ENCODE peak calls at places on chromosomes 13 and 19, in eight cellular contexts. One of them, this sample, is unnamed.

GRCh38 chr19:46606019-46606418 is 4.9 kb downstream of the CALM3 start:
- DNase-seq in activated T-helper 9 cell treated with anti-CD3 and anti-CD28 coated beads, Interleukin-2, amount 50 U/mL, for 16 hours: no peak
- DNase-seq in activated T-cell treated with anti-CD3 and anti-CD28 coated beads for 1 hour: no peak
- DNase-seq in kidney tubule cell: no peak
- DNase-seq in progenitor cell of endocrine pancreas: no peak
- DNase-seq in memory B cell: no peak
- DNase-seq in activated naive CD8-positive, alpha-beta T cell treated with anti-CD3 and anti-CD28 coated beads, Interleukin-2, amount 50 U/mL, for 24 hours: no peak
- DNase-seq in HS-5: no peak
- DNase-seq in this sample: no peak

GRCh38 chr19:45972081-45972943 is 1.4 kb downstream of the NOVA2 start:
- DNase-seq in activated T-helper 9 cell treated with anti-CD3 and anti-CD28 coated beads, Interleukin-2, amount 50 U/mL, for 16 hours: no peak
- DNase-seq in memory B cell: peak
- DNase-seq in HS-5: no peak
- DNase-seq in kidney tubule cell: no peak
- DNase-seq in activated naive CD8-positive, alpha-beta T cell treated with anti-CD3 and anti-CD28 coated beads, Interleukin-2, amount 50 U/mL, for 24 hours: peak
- DNase-seq in progenitor cell of endocrine pancreas: no peak
- DNase-seq in activated T-cell treated with anti-CD3 and anti-CD28 coated beads for 1 hour: no peak
- DNase-seq in this sample: peak

GRCh38 chr13:32804673-32805260 is 211.5 kb upstream of the KL start:
- DNase-seq in memory B cell: no peak
- DNase-seq in activated naive CD8-positive, alpha-beta T cell treated with anti-CD3 and anti-CD28 coated beads, Interleukin-2, amount 50 U/mL, for 24 hours: no peak
- DNase-seq in activated T-cell treated with anti-CD3 and anti-CD28 coated beads for 1 hour: no peak
- DNase-seq in activated T-helper 9 cell treated with anti-CD3 and anti-CD28 coated beads, Interleukin-2, amount 50 U/mL, for 16 hours: no peak
- DNase-seq in kidney tubule cell: peak
- DNase-seq in progenitor cell of endocrine pancreas: no peak
- DNase-seq in HS-5: no peak
- DNase-seq in this sample: no peak

GRCh38 chr19:30666301-30666803 is 294.2 kb downstream of the ZNF536 start:
- DNase-seq in progenitor cell of endocrine pancreas: peak
- DNase-seq in HS-5: no peak
- DNase-seq in activated T-cell treated with anti-CD3 and anti-CD28 coated beads for 1 hour: peak
- DNase-seq in activated naive CD8-positive, alpha-beta T cell treated with anti-CD3 and anti-CD28 coated beads, Interleukin-2, amount 50 U/mL, for 24 hours: peak
- DNase-seq in activated T-helper 9 cell treated with anti-CD3 and anti-CD28 coated beads, Interleukin-2, amount 50 U/mL, for 16 hours: no peak
- DNase-seq in memory B cell: no peak
- DNase-seq in kidney tubule cell: peak
- DNase-seq in this sample: peak

GRCh38 chr19:39251081-39251480 is 2.4 kb upstream of the IFNL4 start:
- DNase-seq in activated naive CD8-positive, alpha-beta T cell treated with anti-CD3 and anti-CD28 coated beads, Interleukin-2, amount 50 U/mL, for 24 hours: no peak
- DNase-seq in HS-5: no peak
- DNase-seq in progenitor cell of endocrine pancreas: no peak
- DNase-seq in activated T-cell treated with anti-CD3 and anti-CD28 coated beads for 1 hour: no peak
- DNase-seq in memory B cell: no peak
- DNase-seq in activated T-helper 9 cell treated with anti-CD3 and anti-CD28 coated beads, Interleukin-2, amount 50 U/mL, for 16 hours: no peak
- DNase-seq in kidney tubule cell: no peak
- DNase-seq in this sample: no peak

GRCh38 chr19:43895727-43896126 is 39.4 kb downstream of the ZNF45 start:
- DNase-seq in progenitor cell of endocrine pancreas: no peak
- DNase-seq in activated T-helper 9 cell treated with anti-CD3 and anti-CD28 coated beads, Interleukin-2, amount 50 U/mL, for 16 hours: no peak
- DNase-seq in kidney tubule cell: no peak
- DNase-seq in HS-5: no peak
- DNase-seq in activated naive CD8-positive, alpha-beta T cell treated with anti-CD3 and anti-CD28 coated beads, Interleukin-2, amount 50 U/mL, for 24 hours: no peak
- DNase-seq in memory B cell: no peak
- DNase-seq in activated T-cell treated with anti-CD3 and anti-CD28 coated beads for 1 hour: no peak
- DNase-seq in this sample: no peak

GRCh38 chr19:38441660-38442348 is 8.3 kb downstream of the RYR1 start:
- DNase-seq in activated T-cell treated with anti-CD3 and anti-CD28 coated beads for 1 hour: no peak
- DNase-seq in activated naive CD8-positive, alpha-beta T cell treated with anti-CD3 and anti-CD28 coated beads, Interleukin-2, amount 50 U/mL, for 24 hours: no peak
- DNase-seq in HS-5: no peak
- DNase-seq in progenitor cell of endocrine pancreas: no peak
- DNase-seq in memory B cell: no peak
- DNase-seq in kidney tubule cell: no peak
- DNase-seq in activated T-helper 9 cell treated with anti-CD3 and anti-CD28 coated beads, Interleukin-2, amount 50 U/mL, for 16 hours: no peak
- DNase-seq in this sample: peak

GRCh38 chr19:58355891-58356235 is 2.6 kb upstream of the A1BG start:
- DNase-seq in progenitor cell of endocrine pancreas: no peak
- DNase-seq in activated T-helper 9 cell treated with anti-CD3 and anti-CD28 coated beads, Interleukin-2, amount 50 U/mL, for 16 hours: no peak
- DNase-seq in HS-5: no peak
- DNase-seq in memory B cell: no peak
- DNase-seq in kidney tubule cell: no peak
- DNase-seq in activated naive CD8-positive, alpha-beta T cell treated with anti-CD3 and anti-CD28 coated beads, Interleukin-2, amount 50 U/mL, for 24 hours: no peak
- DNase-seq in activated T-cell treated with anti-CD3 and anti-CD28 coated beads for 1 hour: no peak
- DNase-seq in this sample: no peak

GRCh38 chr13:38641164-38641948 is 45.5 kb upstream of the FREM2 start:
- DNase-seq in activated T-helper 9 cell treated with anti-CD3 and anti-CD28 coated beads, Interleukin-2, amount 50 U/mL, for 16 hours: no peak
- DNase-seq in memory B cell: no peak
- DNase-seq in kidney tubule cell: no peak
- DNase-seq in HS-5: no peak
- DNase-seq in activated naive CD8-positive, alpha-beta T cell treated with anti-CD3 and anti-CD28 coated beads, Interleukin-2, amount 50 U/mL, for 24 hours: no peak
- DNase-seq in activated T-cell treated with anti-CD3 and anti-CD28 coated beads for 1 hour: no peak
- DNase-seq in progenitor cell of endocrine pancreas: no peak
- DNase-seq in this sample: no peak

GRCh38 chr19:37990362-37990761 is 83.4 kb downstream of the SIPA1L3 start:
- DNase-seq in activated naive CD8-positive, alpha-beta T cell treated with anti-CD3 and anti-CD28 coated beads, Interleukin-2, amount 50 U/mL, for 24 hours: no peak
- DNase-seq in memory B cell: no peak
- DNase-seq in HS-5: no peak
- DNase-seq in activated T-helper 9 cell treated with anti-CD3 and anti-CD28 coated beads, Interleukin-2, amount 50 U/mL, for 16 hours: no peak
- DNase-seq in kidney tubule cell: peak
- DNase-seq in progenitor cell of endocrine pancreas: no peak
- DNase-seq in activated T-cell treated with anti-CD3 and anti-CD28 coated beads for 1 hour: no peak
- DNase-seq in this sample: no peak

GRCh38 chr13:79782541-79783216 is 301.7 kb downstream of the NDFIP2 start:
- DNase-seq in activated T-helper 9 cell treated with anti-CD3 and anti-CD28 coated beads, Interleukin-2, amount 50 U/mL, for 16 hours: no peak
- DNase-seq in HS-5: no peak
- DNase-seq in progenitor cell of endocrine pancreas: peak
- DNase-seq in memory B cell: no peak
- DNase-seq in activated T-cell treated with anti-CD3 and anti-CD28 coated beads for 1 hour: no peak
- DNase-seq in kidney tubule cell: peak
- DNase-seq in activated naive CD8-positive, alpha-beta T cell treated with anti-CD3 and anti-CD28 coated beads, Interleukin-2, amount 50 U/mL, for 24 hours: no peak
- DNase-seq in this sample: no peak

GRCh38 chr19:2405256-2405655 is 22.1 kb downstream of the TIMM13 start:
- DNase-seq in activated T-cell treated with anti-CD3 and anti-CD28 coated beads for 1 hour: no peak
- DNase-seq in progenitor cell of endocrine pancreas: no peak
- DNase-seq in kidney tubule cell: no peak
- DNase-seq in memory B cell: no peak
- DNase-seq in activated naive CD8-positive, alpha-beta T cell treated with anti-CD3 and anti-CD28 coated beads, Interleukin-2, amount 50 U/mL, for 24 hours: no peak
- DNase-seq in activated T-helper 9 cell treated with anti-CD3 and anti-CD28 coated beads, Interleukin-2, amount 50 U/mL, for 16 hours: no peak
- DNase-seq in HS-5: no peak
- DNase-seq in this sample: no peak

GRCh38 chr13:28792992-28793391 is 27.1 kb upstream of the MTUS2 start:
- DNase-seq in activated T-cell treated with anti-CD3 and anti-CD28 coated beads for 1 hour: no peak
- DNase-seq in memory B cell: no peak
- DNase-seq in activated naive CD8-positive, alpha-beta T cell treated with anti-CD3 and anti-CD28 coated beads, Interleukin-2, amount 50 U/mL, for 24 hours: no peak
- DNase-seq in HS-5: peak
- DNase-seq in kidney tubule cell: peak
- DNase-seq in progenitor cell of endocrine pancreas: no peak
- DNase-seq in activated T-helper 9 cell treated with anti-CD3 and anti-CD28 coated beads, Interleukin-2, amount 50 U/mL, for 16 hours: no peak
- DNase-seq in this sample: no peak

GRCh38 chr13:21243045-21243842 is 66.8 kb downstream of the MRPL57 start:
- DNase-seq in activated T-helper 9 cell treated with anti-CD3 and anti-CD28 coated beads, Interleukin-2, amount 50 U/mL, for 16 hours: no peak
- DNase-seq in progenitor cell of endocrine pancreas: no peak
- DNase-seq in activated T-cell treated with anti-CD3 and anti-CD28 coated beads for 1 hour: no peak
- DNase-seq in activated naive CD8-positive, alpha-beta T cell treated with anti-CD3 and anti-CD28 coated beads, Interleukin-2, amount 50 U/mL, for 24 hours: no peak
- DNase-seq in memory B cell: no peak
- DNase-seq in kidney tubule cell: peak
- DNase-seq in HS-5: no peak
- DNase-seq in this sample: no peak

GRCh38 chr19:18865973-18866799 is 29.8 kb downstream of the CERS1 start:
- DNase-seq in memory B cell: peak
- DNase-seq in activated naive CD8-positive, alpha-beta T cell treated with anti-CD3 and anti-CD28 coated beads, Interleukin-2, amount 50 U/mL, for 24 hours: peak
- DNase-seq in HS-5: no peak
- DNase-seq in kidney tubule cell: peak
- DNase-seq in activated T-cell treated with anti-CD3 and anti-CD28 coated beads for 1 hour: peak
- DNase-seq in progenitor cell of endocrine pancreas: peak
- DNase-seq in activated T-helper 9 cell treated with anti-CD3 and anti-CD28 coated beads, Interleukin-2, amount 50 U/mL, for 16 hours: peak
- DNase-seq in this sample: peak

GRCh38 chr13:43316997-43317396 is 293.6 kb downstream of the DNAJC15 start:
- DNase-seq in activated T-cell treated with anti-CD3 and anti-CD28 coated beads for 1 hour: no peak
- DNase-seq in memory B cell: no peak
- DNase-seq in progenitor cell of endocrine pancreas: no peak
- DNase-seq in activated T-helper 9 cell treated with anti-CD3 and anti-CD28 coated beads, Interleukin-2, amount 50 U/mL, for 16 hours: no peak
- DNase-seq in kidney tubule cell: peak
- DNase-seq in activated naive CD8-positive, alpha-beta T cell treated with anti-CD3 and anti-CD28 coated beads, Interleukin-2, amount 50 U/mL, for 24 hours: no peak
- DNase-seq in HS-5: no peak
- DNase-seq in this sample: peak

GRCh38 chr13:46173656-46174055 is 8.3 kb downstream of the LCP1 start:
- DNase-seq in activated T-helper 9 cell treated with anti-CD3 and anti-CD28 coated beads, Interleukin-2, amount 50 U/mL, for 16 hours: no peak
- DNase-seq in activated T-cell treated with anti-CD3 and anti-CD28 coated beads for 1 hour: no peak
- DNase-seq in progenitor cell of endocrine pancreas: no peak
- DNase-seq in memory B cell: no peak
- DNase-seq in kidney tubule cell: no peak
- DNase-seq in HS-5: no peak
- DNase-seq in activated naive CD8-positive, alpha-beta T cell treated with anti-CD3 and anti-CD28 coated beads, Interleukin-2, amount 50 U/mL, for 24 hours: peak
- DNase-seq in this sample: peak

GRCh38 chr19:48539503-48540096 is 12.4 kb upstream of the SULT2B1 start:
- DNase-seq in memory B cell: no peak
- DNase-seq in activated T-helper 9 cell treated with anti-CD3 and anti-CD28 coated beads, Interleukin-2, amount 50 U/mL, for 16 hours: no peak
- DNase-seq in activated T-cell treated with anti-CD3 and anti-CD28 coated beads for 1 hour: no peak
- DNase-seq in progenitor cell of endocrine pancreas: no peak
- DNase-seq in HS-5: no peak
- DNase-seq in kidney tubule cell: peak
- DNase-seq in activated naive CD8-positive, alpha-beta T cell treated with anti-CD3 and anti-CD28 coated beads, Interleukin-2, amount 50 U/mL, for 24 hours: no peak
- DNase-seq in this sample: no peak

GRCh38 chr19:14381689-14382474 is 638 bp downstream of the ADGRE5 start:
- DNase-seq in progenitor cell of endocrine pancreas: no peak
- DNase-seq in activated T-helper 9 cell treated with anti-CD3 and anti-CD28 coated beads, Interleukin-2, amount 50 U/mL, for 16 hours: peak
- DNase-seq in activated T-cell treated with anti-CD3 and anti-CD28 coated beads for 1 hour: peak
- DNase-seq in activated naive CD8-positive, alpha-beta T cell treated with anti-CD3 and anti-CD28 coated beads, Interleukin-2, amount 50 U/mL, for 24 hours: peak
- DNase-seq in memory B cell: peak
- DNase-seq in HS-5: no peak
- DNase-seq in kidney tubule cell: peak
- DNase-seq in this sample: peak

GRCh38 chr13:113047587-113047986 is 58.0 kb upstream of the F7 start:
- DNase-seq in activated T-cell treated with anti-CD3 and anti-CD28 coated beads for 1 hour: no peak
- DNase-seq in HS-5: no peak
- DNase-seq in memory B cell: no peak
- DNase-seq in kidney tubule cell: no peak
- DNase-seq in activated T-helper 9 cell treated with anti-CD3 and anti-CD28 coated beads, Interleukin-2, amount 50 U/mL, for 16 hours: no peak
- DNase-seq in activated naive CD8-positive, alpha-beta T cell treated with anti-CD3 and anti-CD28 coated beads, Interleukin-2, amount 50 U/mL, for 24 hours: no peak
- DNase-seq in progenitor cell of endocrine pancreas: no peak
- DNase-seq in this sample: no peak

GRCh38 chr19:2083174-2083854 is 12.8 kb downstream of the MOB3A start:
- DNase-seq in activated T-cell treated with anti-CD3 and anti-CD28 coated beads for 1 hour: peak
- DNase-seq in activated T-helper 9 cell treated with anti-CD3 and anti-CD28 coated beads, Interleukin-2, amount 50 U/mL, for 16 hours: peak
- DNase-seq in memory B cell: no peak
- DNase-seq in HS-5: no peak
- DNase-seq in activated naive CD8-positive, alpha-beta T cell treated with anti-CD3 and anti-CD28 coated beads, Interleukin-2, amount 50 U/mL, for 24 hours: peak
- DNase-seq in progenitor cell of endocrine pancreas: no peak
- DNase-seq in kidney tubule cell: no peak
- DNase-seq in this sample: peak

GRCh38 chr19:13938361-13939027 is at the start of gene PODNL1:
- DNase-seq in progenitor cell of endocrine pancreas: no peak
- DNase-seq in HS-5: no peak
- DNase-seq in activated naive CD8-positive, alpha-beta T cell treated with anti-CD3 and anti-CD28 coated beads, Interleukin-2, amount 50 U/mL, for 24 hours: no peak
- DNase-seq in memory B cell: no peak
- DNase-seq in kidney tubule cell: no peak
- DNase-seq in activated T-cell treated with anti-CD3 and anti-CD28 coated beads for 1 hour: no peak
- DNase-seq in activated T-helper 9 cell treated with anti-CD3 and anti-CD28 coated beads, Interleukin-2, amount 50 U/mL, for 16 hours: no peak
- DNase-seq in this sample: no peak

GRCh38 chr13:47426126-47426849 is 529.4 kb upstream of the HTR2A start:
- DNase-seq in activated naive CD8-positive, alpha-beta T cell treated with anti-CD3 and anti-CD28 coated beads, Interleukin-2, amount 50 U/mL, for 24 hours: no peak
- DNase-seq in progenitor cell of endocrine pancreas: no peak
- DNase-seq in kidney tubule cell: peak
- DNase-seq in memory B cell: no peak
- DNase-seq in HS-5: peak
- DNase-seq in activated T-cell treated with anti-CD3 and anti-CD28 coated beads for 1 hour: no peak
- DNase-seq in activated T-helper 9 cell treated with anti-CD3 and anti-CD28 coated beads, Interleukin-2, amount 50 U/mL, for 16 hours: no peak
- DNase-seq in this sample: no peak

GRCh38 chr13:62781866-62782265 is 1366.2 kb upstream of the PCDH20 start:
- DNase-seq in progenitor cell of endocrine pancreas: no peak
- DNase-seq in activated T-helper 9 cell treated with anti-CD3 and anti-CD28 coated beads, Interleukin-2, amount 50 U/mL, for 16 hours: no peak
- DNase-seq in HS-5: no peak
- DNase-seq in kidney tubule cell: peak
- DNase-seq in activated T-cell treated with anti-CD3 and anti-CD28 coated beads for 1 hour: no peak
- DNase-seq in activated naive CD8-positive, alpha-beta T cell treated with anti-CD3 and anti-CD28 coated beads, Interleukin-2, amount 50 U/mL, for 24 hours: no peak
- DNase-seq in memory B cell: no peak
- DNase-seq in this sample: no peak

GRCh38 chr13:46803586-46803985 is 6.6 kb upstream of the ESD start:
- DNase-seq in activated T-cell treated with anti-CD3 and anti-CD28 coated beads for 1 hour: no peak
- DNase-seq in activated naive CD8-positive, alpha-beta T cell treated with anti-CD3 and anti-CD28 coated beads, Interleukin-2, amount 50 U/mL, for 24 hours: no peak
- DNase-seq in HS-5: no peak
- DNase-seq in kidney tubule cell: peak
- DNase-seq in memory B cell: no peak
- DNase-seq in activated T-helper 9 cell treated with anti-CD3 and anti-CD28 coated beads, Interleukin-2, amount 50 U/mL, for 16 hours: no peak
- DNase-seq in progenitor cell of endocrine pancreas: no peak
- DNase-seq in this sample: no peak

GRCh38 chr19:45782162-45782623 is at the start of gene DMPK:
- DNase-seq in memory B cell: no peak
- DNase-seq in activated T-helper 9 cell treated with anti-CD3 and anti-CD28 coated beads, Interleukin-2, amount 50 U/mL, for 16 hours: no peak
- DNase-seq in activated naive CD8-positive, alpha-beta T cell treated with anti-CD3 and anti-CD28 coated beads, Interleukin-2, amount 50 U/mL, for 24 hours: no peak
- DNase-seq in activated T-cell treated with anti-CD3 and anti-CD28 coated beads for 1 hour: no peak
- DNase-seq in kidney tubule cell: no peak
- DNase-seq in HS-5: no peak
- DNase-seq in progenitor cell of endocrine pancreas: no peak
- DNase-seq in this sample: no peak

GRCh38 chr13:19074519-19074918 is 107.1 kb downstream of the TUBA3C start:
- DNase-seq in HS-5: no peak
- DNase-seq in progenitor cell of endocrine pancreas: no peak
- DNase-seq in activated T-cell treated with anti-CD3 and anti-CD28 coated beads for 1 hour: no peak
- DNase-seq in activated naive CD8-positive, alpha-beta T cell treated with anti-CD3 and anti-CD28 coated beads, Interleukin-2, amount 50 U/mL, for 24 hours: no peak
- DNase-seq in kidney tubule cell: no peak
- DNase-seq in memory B cell: no peak
- DNase-seq in activated T-helper 9 cell treated with anti-CD3 and anti-CD28 coated beads, Interleukin-2, amount 50 U/mL, for 16 hours: no peak
- DNase-seq in this sample: no peak

GRCh38 chr19:30375651-30376050 is 3.5 kb downstream of the ZNF536 start:
- DNase-seq in kidney tubule cell: no peak
- DNase-seq in memory B cell: no peak
- DNase-seq in activated T-helper 9 cell treated with anti-CD3 and anti-CD28 coated beads, Interleukin-2, amount 50 U/mL, for 16 hours: no peak
- DNase-seq in HS-5: no peak
- DNase-seq in activated T-cell treated with anti-CD3 and anti-CD28 coated beads for 1 hour: no peak
- DNase-seq in progenitor cell of endocrine pancreas: no peak
- DNase-seq in activated naive CD8-positive, alpha-beta T cell treated with anti-CD3 and anti-CD28 coated beads, Interleukin-2, amount 50 U/mL, for 24 hours: no peak
- DNase-seq in this sample: no peak

GRCh38 chr13:93364166-93364565 is 137.6 kb downstream of the GPC6 start:
- DNase-seq in activated naive CD8-positive, alpha-beta T cell treated with anti-CD3 and anti-CD28 coated beads, Interleukin-2, amount 50 U/mL, for 24 hours: no peak
- DNase-seq in activated T-cell treated with anti-CD3 and anti-CD28 coated beads for 1 hour: no peak
- DNase-seq in activated T-helper 9 cell treated with anti-CD3 and anti-CD28 coated beads, Interleukin-2, amount 50 U/mL, for 16 hours: no peak
- DNase-seq in HS-5: peak
- DNase-seq in memory B cell: no peak
- DNase-seq in kidney tubule cell: peak
- DNase-seq in progenitor cell of endocrine pancreas: no peak
- DNase-seq in this sample: no peak

GRCh38 chr19:821228-821975 is at the start of gene PLPPR3:
- DNase-seq in activated T-helper 9 cell treated with anti-CD3 and anti-CD28 coated beads, Interleukin-2, amount 50 U/mL, for 16 hours: no peak
- DNase-seq in activated T-cell treated with anti-CD3 and anti-CD28 coated beads for 1 hour: no peak
- DNase-seq in HS-5: no peak
- DNase-seq in memory B cell: no peak
- DNase-seq in kidney tubule cell: no peak
- DNase-seq in progenitor cell of endocrine pancreas: peak
- DNase-seq in activated naive CD8-positive, alpha-beta T cell treated with anti-CD3 and anti-CD28 coated beads, Interleukin-2, amount 50 U/mL, for 24 hours: no peak
- DNase-seq in this sample: no peak

GRCh38 chr19:588758-589692 is 656 bp upstream of the HCN2 start:
- DNase-seq in memory B cell: no peak
- DNase-seq in activated T-helper 9 cell treated with anti-CD3 and anti-CD28 coated beads, Interleukin-2, amount 50 U/mL, for 16 hours: no peak
- DNase-seq in HS-5: no peak
- DNase-seq in progenitor cell of endocrine pancreas: no peak
- DNase-seq in activated T-cell treated with anti-CD3 and anti-CD28 coated beads for 1 hour: no peak
- DNase-seq in kidney tubule cell: no peak
- DNase-seq in activated naive CD8-positive, alpha-beta T cell treated with anti-CD3 and anti-CD28 coated beads, Interleukin-2, amount 50 U/mL, for 24 hours: no peak
- DNase-seq in this sample: no peak

GRCh38 chr19:18425515-18426415 is 6.6 kb downstream of the SSBP4 start:
- DNase-seq in progenitor cell of endocrine pancreas: no peak
- DNase-seq in kidney tubule cell: no peak
- DNase-seq in activated T-helper 9 cell treated with anti-CD3 and anti-CD28 coated beads, Interleukin-2, amount 50 U/mL, for 16 hours: no peak
- DNase-seq in activated naive CD8-positive, alpha-beta T cell treated with anti-CD3 and anti-CD28 coated beads, Interleukin-2, amount 50 U/mL, for 24 hours: no peak
- DNase-seq in activated T-cell treated with anti-CD3 and anti-CD28 coated beads for 1 hour: no peak
- DNase-seq in HS-5: no peak
- DNase-seq in memory B cell: no peak
- DNase-seq in this sample: peak

GRCh38 chr13:88704600-88705275 is 1033.6 kb downstream of the SLITRK5 start:
- DNase-seq in activated naive CD8-positive, alpha-beta T cell treated with anti-CD3 and anti-CD28 coated beads, Interleukin-2, amount 50 U/mL, for 24 hours: no peak
- DNase-seq in kidney tubule cell: no peak
- DNase-seq in HS-5: no peak
- DNase-seq in memory B cell: no peak
- DNase-seq in activated T-cell treated with anti-CD3 and anti-CD28 coated beads for 1 hour: no peak
- DNase-seq in progenitor cell of endocrine pancreas: no peak
- DNase-seq in activated T-helper 9 cell treated with anti-CD3 and anti-CD28 coated beads, Interleukin-2, amount 50 U/mL, for 16 hours: no peak
- DNase-seq in this sample: no peak

GRCh38 chr19:33902802-33903488 is 106.3 kb downstream of the KCTD15 start:
- DNase-seq in activated naive CD8-positive, alpha-beta T cell treated with anti-CD3 and anti-CD28 coated beads, Interleukin-2, amount 50 U/mL, for 24 hours: no peak
- DNase-seq in memory B cell: no peak
- DNase-seq in progenitor cell of endocrine pancreas: no peak
- DNase-seq in activated T-cell treated with anti-CD3 and anti-CD28 coated beads for 1 hour: no peak
- DNase-seq in activated T-helper 9 cell treated with anti-CD3 and anti-CD28 coated beads, Interleukin-2, amount 50 U/mL, for 16 hours: no peak
- DNase-seq in HS-5: no peak
- DNase-seq in kidney tubule cell: no peak
- DNase-seq in this sample: no peak